ENCODE peak calls at places on chromosome 14, in eight cellular contexts. M is ovary, H is testis, R is upper lobe of left lung, F is lower leg skin, W is uterus, Q is body of pancreas, V is tibial nerve. Z is an unnamed sample.

GRCh38 chr14:92507174-92507768 is 6.3 kb upstream of the RIN3 start:
- DNase-seq in Q (no peak), F (no peak), H (no peak), M (no peak), R (no peak), W (no peak), V (no peak), Z (no peak)

GRCh38 chr14:25048170-25049126 is 1.5 kb downstream of the STXBP6 start:
- DNase-seq in H (no peak), V (peak; percentile 34), F (peak; percentile 87), M (no peak), R (no peak), Q (peak; percentile 77), W (peak; percentile 58), Z (no peak)

GRCh38 chr14:103693514-103693913 is 21.7 kb downstream of the XRCC3 start:
- DNase-seq in V (peak; percentile 12), H (no peak), M (no peak), R (peak; percentile 93), F (peak; percentile 88), W (peak; percentile 11), Q (no peak), Z (no peak)

GRCh38 chr14:88750945-88751344 is 41.8 kb downstream of the EML5 start:
- DNase-seq in Q (no peak), R (no peak), F (no peak), H (no peak), M (no peak), V (no peak), W (no peak), Z (no peak)

GRCh38 chr14:64885555-64885954 is 5.8 kb upstream of the SPTB start:
- DNase-seq in M (no peak), H (no peak), W (no peak), V (no peak), Q (no peak), F (no peak), R (no peak), Z (no peak)

GRCh38 chr14:88168498-88169165 is 154.4 kb downstream of the KCNK10 start:
- DNase-seq in F (no peak), M (no peak), H (peak; percentile 56), Q (peak; percentile 54), W (no peak), V (no peak), R (peak; percentile 31), Z (no peak)

GRCh38 chr14:105299654-105300541 is 903 bp downstream of the BRF1 start:
- DNase-seq in W (no peak), R (no peak), Q (peak; percentile 61), H (peak; percentile 47), M (peak; percentile 64), V (no peak), F (peak; percentile 89), Z (no peak)

GRCh38 chr14:98864211-98864610 is 407.8 kb downstream of the BCL11B start:
- DNase-seq in F (peak; percentile 69), H (no peak), M (no peak), R (no peak), V (no peak), W (no peak), Q (no peak), Z (no peak)

GRCh38 chr14:94392510-94392935 is 4.1 kb upstream of the SERPINA1 start:
- DNase-seq in V (no peak), F (no peak), H (peak; percentile 30), M (no peak), W (no peak), Q (peak; percentile 18), R (no peak), Z (no peak)

GRCh38 chr14:91382712-91383111 is 34.9 kb downstream of the CCDC88C start:
- DNase-seq in V (no peak), H (no peak), F (no peak), M (no peak), W (no peak), Q (no peak), R (no peak), Z (no peak)

GRCh38 chr14:93713726-93714405 is 74.4 kb downstream of the PRIMA1 start:
- DNase-seq in R (no peak), F (no peak), H (no peak), V (no peak), W (no peak), M (no peak), Q (no peak), Z (peak; percentile 86)

GRCh38 chr14:90609376-90609775 is 206.9 kb downstream of the TTC7B start:
- DNase-seq in H (no peak), R (no peak), W (no peak), V (no peak), M (no peak), Q (no peak), F (no peak), Z (no peak)

GRCh38 chr14:104968541-104969401 is 9.4 kb downstream of the AHNAK2 start:
- DNase-seq in Q (no peak), W (peak; percentile 79), R (peak; percentile 69), H (no peak), V (no peak), F (peak; percentile 95), M (peak; percentile 37), Z (no peak)

GRCh38 chr14:93042968-93043940 is 72.5 kb downstream of the ITPK1 start:
- DNase-seq in F (peak; percentile 90), M (no peak), W (no peak), V (no peak), Q (peak; percentile 92), R (no peak), H (peak; percentile 89), Z (no peak)

GRCh38 chr14:93035917-93036651 is 79.6 kb downstream of the ITPK1 start:
- DNase-seq in R (no peak), V (no peak), F (no peak), M (peak; percentile 62), Q (peak; percentile 28), W (peak; percentile 57), H (peak; percentile 83), Z (no peak)

GRCh38 chr14:94041551-94042346 is 15.6 kb downstream of the OTUB2 start:
- DNase-seq in Q (no peak), W (no peak), F (no peak), R (peak; percentile 47), H (peak; percentile 68), V (no peak), M (no peak), Z (no peak)

GRCh38 chr14:95137804-95138167 is 19.5 kb downstream of the DICER1 start:
- DNase-seq in F (no peak), H (peak; percentile 31), W (no peak), Q (peak; percentile 46), M (no peak), R (no peak), V (no peak), Z (no peak)

GRCh38 chr14:75875958-75876357 is 105.8 kb downstream of the TGFB3 start:
- DNase-seq in H (no peak), V (no peak), R (no peak), M (no peak), W (no peak), Q (no peak), F (no peak), Z (no peak)

GRCh38 chr14:51014625-51015024 is 70.3 kb upstream of the PYGL start:
- DNase-seq in W (no peak), R (no peak), V (no peak), Q (no peak), M (no peak), H (no peak), F (no peak), Z (no peak)
- TF ChIP-seq POLR2A in W (no peak), R (no peak), V (no peak), Q (no peak), M (no peak), H (no peak), F (no peak), Z (no peak)

GRCh38 chr14:32574269-32574668 is 245.2 kb downstream of the AKAP6 start:
- DNase-seq in F (no peak), W (no peak), H (no peak), R (no peak), M (no peak), V (no peak), Q (no peak), Z (no peak)
- TF ChIP-seq POLR2A in F (no peak), W (no peak), H (no peak), R (no peak), M (no peak), V (no peak), Q (no peak), Z (no peak)

GRCh38 chr14:54438703-54439102 is 2.5 kb downstream of the CNIH1 start:
- DNase-seq in Q (no peak), F (no peak), V (no peak), R (no peak), M (no peak), W (no peak), H (peak; percentile 49), Z (no peak)

GRCh38 chr14:54440037-54440436 is 1.1 kb downstream of the CNIH1 start:
- DNase-seq in H (no peak), W (no peak), F (no peak), V (no peak), M (no peak), Q (no peak), R (no peak), Z (no peak)

GRCh38 chr14:54440454-54440853 is 720 bp downstream of the CNIH1 start:
- DNase-seq in W (no peak), M (no peak), R (no peak), V (no peak), Q (no peak), F (no peak), H (no peak), Z (no peak)

GRCh38 chr14:54444003-54444402 is 2.8 kb upstream of the CNIH1 start:
- DNase-seq in F (no peak), H (no peak), V (no peak), R (no peak), Q (no peak), W (peak; percentile 46), M (no peak), Z (no peak)

DNA sequence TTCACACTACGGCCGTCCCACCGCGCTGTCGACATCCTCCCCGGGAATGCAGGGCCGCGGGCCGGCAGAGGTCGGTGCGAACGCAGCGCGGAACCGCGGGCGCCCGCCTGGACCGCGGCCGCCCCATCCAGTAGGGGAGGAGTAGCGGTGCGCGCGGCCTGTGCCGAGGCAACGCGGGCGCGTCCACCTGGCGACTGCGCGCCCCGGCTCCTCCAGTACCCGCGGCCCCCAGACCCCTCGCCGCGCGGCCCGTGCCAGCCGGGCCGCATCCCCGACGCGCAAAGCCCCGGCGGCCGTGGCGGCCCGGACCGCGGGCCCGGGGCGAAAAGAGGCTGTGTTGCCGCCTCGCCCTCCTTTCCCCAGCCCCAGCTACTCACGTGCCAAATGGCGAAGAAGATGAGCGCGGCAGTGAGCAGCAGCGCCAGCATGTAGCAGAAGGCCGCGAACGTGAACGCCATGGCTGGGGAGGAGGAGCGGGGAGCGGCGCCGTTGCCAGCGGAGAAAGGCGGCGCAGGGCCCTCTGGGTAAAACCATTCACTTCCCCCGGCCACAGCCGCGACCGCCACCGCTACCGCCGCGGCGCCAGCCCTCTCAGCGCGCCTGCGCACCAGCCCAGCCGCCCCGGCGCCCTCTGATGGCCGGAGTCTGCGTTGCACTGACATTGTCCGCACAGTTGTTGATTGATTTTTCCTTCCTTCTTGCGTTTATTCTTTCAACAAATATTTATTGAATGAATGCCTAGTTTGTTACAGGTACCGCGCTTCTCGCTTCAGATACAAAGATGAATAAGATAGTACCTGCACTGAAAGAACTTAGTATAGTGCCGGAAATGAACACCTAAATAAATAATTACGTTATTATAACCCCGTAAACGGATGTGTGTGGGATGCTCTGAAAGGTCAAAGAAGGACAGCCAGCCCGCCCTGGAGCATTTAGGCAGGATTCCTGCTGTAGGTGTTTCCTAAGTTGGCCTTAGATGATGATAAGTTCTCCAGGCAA is at the start of gene CNIH1:
- DNase-seq in W (peak; percentile 88), F (peak; percentile 98), R (peak; percentile 99), M (peak; percentile 92), Q (peak; percentile 93), V (peak; percentile 80), H (peak; percentile 93), Z (peak; percentile 97)
- TF ChIP-seq POLR2A in W (peak; percentile 49), F (no peak), R (peak; percentile 72), M (no peak), Q (peak; percentile 44), V (peak; percentile 50), H (no peak), Z (no peak)

GRCh38 chr14:70027785-70028428 is 148.7 kb downstream of the SMOC1 start:
- DNase-seq in H (peak; percentile 82), W (peak; percentile 59), F (peak; percentile 91), M (peak; percentile 56), Q (peak; percentile 84), R (peak; percentile 95), V (peak; percentile 66), Z (no peak)
- TF ChIP-seq POLR2A in H (no peak), W (no peak), F (no peak), M (no peak), Q (no peak), R (no peak), V (no peak), Z (no peak)

Z was measured in esophagus muscularis mucosa.